ENCODE peak calls at places on chromosomes 5 and 9, in seven cellular contexts. One of them, this sample, is unnamed.

GRCh38 chr9:22916148-22916547 is 469.5 kb downstream of the DMRTA1 start:
- DNase-seq in progenitor cell of endocrine pancreas: no peak
- DNase-seq in activated CD8-positive, alpha-beta memory T cell treated with anti-CD3 and anti-CD28 coated beads for 4 hours: no peak
- DNase-seq in MV-4-11: no peak
- DNase-seq in HEK293T: no peak
- DNase-seq in ACHN: no peak
- DNase-seq in putamen: no peak
- DNase-seq in this sample: no peak

GRCh38 chr9:113302792-113303418 is at the start of gene RNF183:
- DNase-seq in progenitor cell of endocrine pancreas: no peak
- DNase-seq in activated CD8-positive, alpha-beta memory T cell treated with anti-CD3 and anti-CD28 coated beads for 4 hours: no peak
- DNase-seq in MV-4-11: no peak
- DNase-seq in HEK293T: no peak
- DNase-seq in ACHN: no peak
- DNase-seq in putamen: no peak
- DNase-seq in this sample: no peak

GRCh38 chr5:107794731-107795130 is 124.0 kb upstream of the EFNA5 start:
- DNase-seq in progenitor cell of endocrine pancreas: no peak
- DNase-seq in activated CD8-positive, alpha-beta memory T cell treated with anti-CD3 and anti-CD28 coated beads for 4 hours: no peak
- DNase-seq in MV-4-11: no peak
- DNase-seq in HEK293T: no peak
- DNase-seq in ACHN: no peak
- DNase-seq in putamen: no peak
- DNase-seq in this sample: no peak

GRCh38 chr5:7592910-7593309 is 197.0 kb downstream of the ADCY2 start:
- DNase-seq in progenitor cell of endocrine pancreas: no peak
- DNase-seq in activated CD8-positive, alpha-beta memory T cell treated with anti-CD3 and anti-CD28 coated beads for 4 hours: no peak
- DNase-seq in MV-4-11: no peak
- DNase-seq in HEK293T: peak; percentile 12
- DNase-seq in ACHN: peak; percentile 22
- DNase-seq in putamen: no peak
- DNase-seq in this sample: no peak

GRCh38 chr9:129497064-129497836 is 123.7 kb downstream of the C9orf50 start:
- DNase-seq in progenitor cell of endocrine pancreas: no peak
- DNase-seq in activated CD8-positive, alpha-beta memory T cell treated with anti-CD3 and anti-CD28 coated beads for 4 hours: no peak
- DNase-seq in MV-4-11: no peak
- DNase-seq in HEK293T: no peak
- DNase-seq in ACHN: no peak
- DNase-seq in putamen: no peak
- DNase-seq in this sample: no peak

GRCh38 chr9:121599872-121600585 is 51.4 kb upstream of the DAB2IP start:
- DNase-seq in progenitor cell of endocrine pancreas: no peak
- DNase-seq in activated CD8-positive, alpha-beta memory T cell treated with anti-CD3 and anti-CD28 coated beads for 4 hours: no peak
- DNase-seq in MV-4-11: no peak
- DNase-seq in HEK293T: peak; percentile 35
- DNase-seq in ACHN: no peak
- DNase-seq in putamen: no peak
- DNase-seq in this sample: no peak

GRCh38 chr5:39780341-39780740 is 355.6 kb upstream of the DAB2 start:
- DNase-seq in progenitor cell of endocrine pancreas: no peak
- DNase-seq in activated CD8-positive, alpha-beta memory T cell treated with anti-CD3 and anti-CD28 coated beads for 4 hours: no peak
- DNase-seq in MV-4-11: no peak
- DNase-seq in HEK293T: no peak
- DNase-seq in ACHN: no peak
- DNase-seq in putamen: no peak
- DNase-seq in this sample: no peak

GRCh38 chr9:33263936-33264472 is 504 bp downstream of the BAG1 start:
- DNase-seq in progenitor cell of endocrine pancreas: peak; percentile 25
- DNase-seq in activated CD8-positive, alpha-beta memory T cell treated with anti-CD3 and anti-CD28 coated beads for 4 hours: no peak
- DNase-seq in MV-4-11: peak; percentile 53
- DNase-seq in HEK293T: peak; percentile 35
- DNase-seq in ACHN: peak; percentile 15
- DNase-seq in putamen: peak; percentile 42
- DNase-seq in this sample: no peak

GRCh38 chr9:34463098-34463900 is 4.7 kb downstream of the DNAI1 start:
- DNase-seq in progenitor cell of endocrine pancreas: no peak
- DNase-seq in activated CD8-positive, alpha-beta memory T cell treated with anti-CD3 and anti-CD28 coated beads for 4 hours: no peak
- DNase-seq in MV-4-11: peak; percentile 38
- DNase-seq in HEK293T: no peak
- DNase-seq in ACHN: no peak
- DNase-seq in putamen: peak; percentile 35
- DNase-seq in this sample: peak; percentile 25

GRCh38 chr5:176521699-176522263 is 15.4 kb downstream of the RNF44 start:
- DNase-seq in progenitor cell of endocrine pancreas: no peak
- DNase-seq in activated CD8-positive, alpha-beta memory T cell treated with anti-CD3 and anti-CD28 coated beads for 4 hours: no peak
- DNase-seq in MV-4-11: no peak
- DNase-seq in HEK293T: no peak
- DNase-seq in ACHN: no peak
- DNase-seq in putamen: no peak
- DNase-seq in this sample: no peak

GRCh38 chr5:172113036-172113435 is 75.0 kb downstream of the STK10 start:
- DNase-seq in progenitor cell of endocrine pancreas: no peak
- DNase-seq in activated CD8-positive, alpha-beta memory T cell treated with anti-CD3 and anti-CD28 coated beads for 4 hours: peak; percentile 51
- DNase-seq in MV-4-11: peak; percentile 85
- DNase-seq in HEK293T: no peak
- DNase-seq in ACHN: no peak
- DNase-seq in putamen: no peak
- DNase-seq in this sample: peak; percentile 72

GRCh38 chr9:107755267-107755666 is 265.7 kb upstream of the KLF4 start:
- DNase-seq in progenitor cell of endocrine pancreas: no peak
- DNase-seq in activated CD8-positive, alpha-beta memory T cell treated with anti-CD3 and anti-CD28 coated beads for 4 hours: no peak
- DNase-seq in MV-4-11: peak; percentile 77
- DNase-seq in HEK293T: no peak
- DNase-seq in ACHN: peak; percentile 24
- DNase-seq in putamen: no peak
- DNase-seq in this sample: no peak

GRCh38 chr9:87063883-87064282 is 116.6 kb upstream of the GAS1 start:
- DNase-seq in progenitor cell of endocrine pancreas: no peak
- DNase-seq in activated CD8-positive, alpha-beta memory T cell treated with anti-CD3 and anti-CD28 coated beads for 4 hours: no peak
- DNase-seq in MV-4-11: no peak
- DNase-seq in HEK293T: no peak
- DNase-seq in ACHN: no peak
- DNase-seq in putamen: no peak
- DNase-seq in this sample: no peak

GRCh38 chr9:132415181-132415580 is 5.2 kb downstream of the CFAP77 start:
- DNase-seq in progenitor cell of endocrine pancreas: no peak
- DNase-seq in activated CD8-positive, alpha-beta memory T cell treated with anti-CD3 and anti-CD28 coated beads for 4 hours: no peak
- DNase-seq in MV-4-11: no peak
- DNase-seq in HEK293T: no peak
- DNase-seq in ACHN: no peak
- DNase-seq in putamen: no peak
- DNase-seq in this sample: no peak

GRCh38 chr5:139148306-139148705 is 49.9 kb downstream of the SIL1 start:
- DNase-seq in progenitor cell of endocrine pancreas: no peak
- DNase-seq in activated CD8-positive, alpha-beta memory T cell treated with anti-CD3 and anti-CD28 coated beads for 4 hours: no peak
- DNase-seq in MV-4-11: no peak
- DNase-seq in HEK293T: no peak
- DNase-seq in ACHN: no peak
- DNase-seq in putamen: no peak
- DNase-seq in this sample: no peak